ENCODE peak calls at places on chromosomes 11 and 22, in ten cellular contexts. W is H9; Y is stimulated activated CD4-positive, alpha-beta T cell treated with anti-CD3 and anti-CD28 coated beads, Interleukin-4, amount 100 ng/mL, for 48 hours; V is activated T-cell treated with anti-CD3 and anti-CD28 coated beads for 1 hour; T is iPS DF 19.7; J is EL; E is cardiac septum; L is activated naive CD4-positive, alpha-beta T cell treated with anti-CD3 and anti-CD28 coated beads for 36 hours; P is effector CD4-positive, alpha-beta T cell; H is KG1. S is an unnamed sample.
A peak's percentile ranks its signal among the peaks of the same experiment; 100 is the strongest.

GRCh38 chr11:110479445-110480101 is 49.8 kb downstream of the FDX1 start:
- DNase-seq in J (peak; percentile 14), T (no peak), Y (no peak), L (no peak), W (no peak), V (no peak), H (no peak), P (no peak), E (no peak), S (no peak)

GRCh38 chr11:36540998-36541397 is 26.8 kb upstream of the RAG1 start:
- DNase-seq in L (peak; percentile 54), H (no peak), E (no peak), J (peak; percentile 20), P (no peak), W (peak; percentile 64), T (peak; percentile 30), Y (peak; percentile 4), V (no peak), S (no peak)

GRCh38 chr22:29385748-29386147 is 2.6 kb downstream of the AP1B1 start:
- DNase-seq in L (no peak), W (no peak), V (no peak), E (no peak), H (no peak), P (no peak), J (no peak), Y (no peak), T (no peak), S (no peak)

GRCh38 chr11:47714554-47715081 is 551 bp downstream of the AGBL2 start:
- DNase-seq in V (no peak), J (peak; percentile 25), H (no peak), E (no peak), P (no peak), W (no peak), L (no peak), T (no peak), Y (no peak), S (no peak)

GRCh38 chr11:6405039-6405667 is 13.7 kb downstream of the APBB1 start:
- DNase-seq in T (peak; percentile 75), Y (no peak), L (no peak), V (no peak), W (peak; percentile 92), J (no peak), P (no peak), E (no peak), H (no peak), S (no peak)

GRCh38 chr11:125257185-125257584 is 92.6 kb downstream of the PKNOX2 start:
- DNase-seq in P (no peak), V (no peak), E (no peak), Y (no peak), W (peak; percentile 73), H (no peak), L (no peak), J (no peak), T (no peak), S (peak; percentile 40)

GRCh38 chr11:93131709-93132108 is 66.1 kb downstream of the SLC36A4 start:
- DNase-seq in P (no peak), L (no peak), T (no peak), J (no peak), Y (no peak), H (no peak), E (no peak), V (no peak), W (no peak), S (no peak)

GRCh38 chr11:7436657-7437056 is 48.6 kb upstream of the OLFML1 start:
- DNase-seq in W (no peak), T (no peak), J (no peak), Y (no peak), L (peak; percentile 49), P (no peak), V (no peak), E (no peak), H (peak; percentile 31), S (no peak)

GRCh38 chr11:72709478-72710238 is 35.4 kb upstream of the PDE2A start:
- DNase-seq in W (no peak), H (no peak), L (no peak), V (no peak), J (no peak), Y (no peak), T (no peak), P (no peak), E (no peak), S (no peak)

GRCh38 chr22:46994983-46995382 is 232.5 kb downstream of the TBC1D22A start:
- DNase-seq in W (no peak), H (no peak), L (no peak), P (no peak), V (no peak), T (no peak), Y (no peak), E (no peak), J (no peak), S (no peak)

GRCh38 chr11:44826922-44827643 is 100.3 kb downstream of the TSPAN18 start:
- DNase-seq in L (no peak), J (no peak), Y (no peak), P (no peak), V (no peak), H (no peak), T (no peak), E (no peak), W (no peak), S (no peak)

GRCh38 chr22:39431821-39432251 is 25.0 kb upstream of the MGAT3 start:
- DNase-seq in V (no peak), E (no peak), P (no peak), H (no peak), T (no peak), Y (no peak), W (no peak), J (no peak), L (no peak), S (no peak)

GRCh38 chr11:64745219-64745522 is 1.2 kb upstream of the RASGRP2 start:
- DNase-seq in H (peak; percentile 96), J (no peak), Y (no peak), P (peak; percentile 74), W (no peak), L (peak; percentile 81), V (peak; percentile 76), E (peak; percentile 95), T (no peak), S (no peak)

GRCh38 chr11:45988922-45989321 is 66.5 kb downstream of the LARGE2 start:
- DNase-seq in T (no peak), E (no peak), J (no peak), V (no peak), L (no peak), W (no peak), P (no peak), H (no peak), Y (no peak), S (no peak)

GRCh38 chr11:119742263-119742861 is 13.4 kb upstream of the NECTIN1 start:
- DNase-seq in P (no peak), E (no peak), L (peak; percentile 50), V (no peak), J (no peak), W (peak; percentile 80), H (no peak), T (no peak), Y (no peak), S (no peak)

GRCh38 chr11:76185931-76186401 is 20.3 kb downstream of the WNT11 start:
- DNase-seq in H (no peak), P (no peak), T (no peak), W (no peak), Y (no peak), L (no peak), E (no peak), J (no peak), V (no peak), S (no peak)

GRCh38 chr22:27204280-27204679 is 546.9 kb downstream of the MIAT start:
- DNase-seq in V (no peak), L (no peak), J (no peak), H (no peak), Y (no peak), T (no peak), P (no peak), E (no peak), W (no peak), S (no peak)

GRCh38 chr11:76781046-76781801 is 1.9 kb upstream of the TSKU start:
- DNase-seq in E (no peak), V (no peak), P (no peak), L (no peak), T (no peak), Y (no peak), H (no peak), J (no peak), W (no peak), S (no peak)

GRCh38 chr11:110989734-110990133 is 255.8 kb upstream of the POU2AF2 start:
- DNase-seq in E (no peak), P (no peak), V (no peak), Y (no peak), W (no peak), J (no peak), T (no peak), H (no peak), L (no peak), S (no peak)

GRCh38 chr11:128621491-128622136 is 34.3 kb upstream of the ETS1 start:
- DNase-seq in V (no peak), J (peak; percentile 95), W (no peak), Y (no peak), E (no peak), P (no peak), H (no peak), T (no peak), L (no peak), S (no peak)

GRCh38 chr22:39428597-39429071 is 28.2 kb upstream of the MGAT3 start:
- DNase-seq in L (no peak), Y (no peak), V (no peak), W (peak; percentile 94), J (peak; percentile 30), H (no peak), P (no peak), E (no peak), T (peak; percentile 94), S (peak; percentile 85)

GRCh38 chr11:61439615-61440014 is 9.7 kb downstream of the SDHAF2 start:
- DNase-seq in Y (no peak), P (no peak), E (no peak), J (no peak), V (no peak), W (no peak), H (no peak), L (no peak), T (no peak), S (no peak)

GRCh38 chr11:79794484-79795393 is 353.9 kb upstream of the TENM4 start:
- DNase-seq in T (no peak), J (no peak), H (no peak), V (no peak), W (no peak), Y (no peak), P (no peak), L (no peak), E (no peak), S (peak; percentile 27)

GRCh38 chr11:27635567-27636037 is 64.7 kb downstream of the BDNF start:
- DNase-seq in E (no peak), P (no peak), V (no peak), W (no peak), H (no peak), J (no peak), L (no peak), T (no peak), Y (no peak), S (no peak)

GRCh38 chr11:42338056-42338455 is 878.6 kb upstream of the LRRC4C start:
- DNase-seq in E (no peak), W (no peak), H (no peak), T (no peak), J (no peak), L (no peak), P (no peak), V (no peak), Y (no peak), S (no peak)

GRCh38 chr11:6695377-6695776 is 12.2 kb upstream of the MRPL17 start:
- DNase-seq in H (no peak), L (peak; percentile 18), W (no peak), Y (no peak), E (no peak), J (peak; percentile 73), V (no peak), P (no peak), T (no peak), S (no peak)

GRCh38 chr11:63761870-63762661 is 6.5 kb downstream of the ZFTA start:
- DNase-seq in Y (no peak), V (no peak), T (peak; percentile 71), J (no peak), W (peak; percentile 88), H (no peak), L (no peak), P (no peak), E (no peak), S (peak; percentile 80)

GRCh38 chr11:100732949-100733348 is 45.9 kb downstream of the ARHGAP42 start:
- DNase-seq in Y (no peak), T (no peak), W (no peak), V (no peak), L (no peak), H (no peak), P (no peak), J (no peak), E (no peak), S (no peak)

S was measured in NT2/D1.